ENCODE peak calls at places on chromosomes 6 and 20, in six cellular contexts. Y is BE2C; W is upper lobe of right lung; S is CD8-positive, alpha-beta T cell; H is choroid plexus epithelial cell; V is AG04449. P is an unnamed sample.

GRCh38 chr6:617485-618100 is 39.3 kb downstream of the HUS1B start:
- DNase-seq in S (no peak), Y (no peak), H (no peak), W (no peak), V (no peak), P (no peak)

GRCh38 chr6:78483546-78483945 is 383.8 kb upstream of the IRAK1BP1 start:
- DNase-seq in H (peak; percentile 44), W (no peak), V (no peak), S (no peak), Y (no peak), P (no peak)

GRCh38 chr6:129895692-129896091 is 34.6 kb upstream of the TMEM244 start:
- DNase-seq in H (peak; percentile 31), W (no peak), S (no peak), V (no peak), Y (no peak), P (no peak)

GRCh38 chr20:44594730-44595129 is 12.4 kb downstream of the PKIG start:
- DNase-seq in V (peak; percentile 26), S (no peak), H (peak; percentile 75), Y (no peak), W (no peak), P (no peak)

GRCh38 chr20:9409352-9409751 is 105.0 kb upstream of the LAMP5 start:
- DNase-seq in V (no peak), H (peak; percentile 40), W (no peak), S (no peak), Y (no peak), P (no peak)

GRCh38 chr20:50189681-50190250 is 864 bp upstream of the CEBPB start:
- DNase-seq in S (no peak), Y (no peak), H (peak; percentile 51), V (no peak), W (peak; percentile 90), P (no peak)

GRCh38 chr6:35435075-35435837 is 16.9 kb upstream of the FANCE start:
- DNase-seq in H (no peak), V (no peak), Y (no peak), S (no peak), W (no peak), P (no peak)

GRCh38 chr20:12660918-12661317 is 347.9 kb upstream of the SPTLC3 start:
- DNase-seq in H (peak; percentile 17), V (no peak), Y (peak; percentile 14), S (no peak), W (no peak), P (no peak)

GRCh38 chr6:6005467-6006427 is 978 bp downstream of the NRN1 start:
- DNase-seq in V (no peak), H (no peak), Y (no peak), S (no peak), W (no peak), P (no peak)

GRCh38 chr6:52399511-52400315 is 20.4 kb upstream of the EFHC1 start:
- DNase-seq in W (no peak), S (peak; percentile 66), V (no peak), Y (peak; percentile 59), H (peak; percentile 78), P (no peak)

GRCh38 chr20:676315-676937 is 824 bp upstream of the SCRT2 start:
- DNase-seq in H (no peak), W (no peak), V (no peak), S (no peak), Y (no peak), P (no peak)

GRCh38 chr6:44073612-44074382 is 53.5 kb downstream of the MRPL14 start:
- DNase-seq in S (no peak), W (no peak), V (no peak), H (no peak), Y (peak; percentile 39), P (no peak)

GRCh38 chr6:143123081-143123480 is 62.4 kb downstream of the AIG1 start:
- DNase-seq in H (no peak), W (no peak), V (no peak), Y (no peak), S (no peak), P (no peak)

GRCh38 chr6:54481096-54481495 is 172.9 kb downstream of the TINAG start:
- DNase-seq in S (no peak), H (peak; percentile 13), V (no peak), Y (no peak), W (no peak), P (no peak)

GRCh38 chr20:43507150-43508080 is at the start of gene L3MBTL1:
- DNase-seq in W (peak; percentile 84), S (no peak), Y (peak; percentile 67), H (peak; percentile 42), V (no peak), P (no peak)

GRCh38 chr6:41587223-41587879 is 41.2 kb downstream of the FOXP4 start:
- DNase-seq in Y (peak; percentile 11), W (no peak), S (no peak), H (no peak), V (no peak), P (no peak)

GRCh38 chr20:56827763-56828162 is 198.7 kb downstream of the TFAP2C start:
- DNase-seq in S (no peak), H (no peak), Y (no peak), W (no peak), V (no peak), P (no peak)

GRCh38 chr6:128605961-128606360 is 85.6 kb upstream of the PTPRK start:
- DNase-seq in S (no peak), W (no peak), H (peak; percentile 23), Y (no peak), V (peak; percentile 24), P (peak; percentile 56)

GRCh38 chr6:150320450-150320849 is 48.4 kb upstream of the IYD start:
- DNase-seq in W (no peak), H (peak; percentile 27), Y (no peak), V (no peak), S (no peak), P (peak; percentile 41)

GRCh38 chr20:44070139-44070900 is 116.7 kb downstream of the JPH2 start:
- DNase-seq in W (peak; percentile 29), Y (no peak), H (no peak), S (peak; percentile 75), V (no peak), P (no peak)

GRCh38 chr6:10531513-10531912 is 10.4 kb downstream of the GCNT2 start:
- DNase-seq in H (no peak), W (no peak), Y (no peak), S (no peak), V (no peak), P (no peak)

GRCh38 chr20:434221-434620 is 26.1 kb downstream of the RBCK1 start:
- DNase-seq in Y (no peak), S (no peak), H (no peak), W (no peak), V (no peak), P (no peak)

GRCh38 chr6:44733868-44734267 is 346.4 kb downstream of the CDC5L start:
- DNase-seq in W (no peak), H (no peak), Y (no peak), S (no peak), V (no peak), P (no peak)

GRCh38 chr20:17108896-17109295 is 117.9 kb upstream of the PCSK2 start:
- DNase-seq in W (no peak), H (no peak), S (no peak), Y (no peak), V (no peak), P (no peak)

GRCh38 chr6:37303091-37303620 is 45.2 kb upstream of the TMEM217 start:
- DNase-seq in W (no peak), V (no peak), H (no peak), Y (no peak), S (no peak), P (no peak)

GRCh38 chr6:20208687-20209378 is 3.4 kb downstream of the MBOAT1 start:
- DNase-seq in H (peak; percentile 26), V (no peak), Y (no peak), W (no peak), S (no peak), P (no peak)

GRCh38 chr20:45358282-45359068 is 4.5 kb upstream of the SYS1 start:
- DNase-seq in W (peak; percentile 88), S (no peak), Y (no peak), H (peak; percentile 84), V (no peak), P (no peak)

GRCh38 chr20:31653573-31653972 is 15.9 kb downstream of the COX4I2 start:
- DNase-seq in S (no peak), H (no peak), W (no peak), Y (no peak), V (no peak), P (no peak)

GRCh38 chr20:37194616-37195015 is 15.3 kb upstream of the MROH8 start:
- DNase-seq in S (no peak), Y (peak; percentile 26), V (no peak), H (no peak), W (no peak), P (no peak)

GRCh38 chr6:10837692-10837996 is 695 bp downstream of the MAK start:
- DNase-seq in V (no peak), S (no peak), H (peak; percentile 4), W (no peak), Y (no peak), P (no peak)

GRCh38 chr6:152124432-152125074 is 317.1 kb downstream of the ESR1 start:
- DNase-seq in V (no peak), H (peak; percentile 88), W (no peak), Y (no peak), S (no peak), P (peak; percentile 30)

GRCh38 chr6:135901776-135902524 is 50.4 kb downstream of the PDE7B start:
- DNase-seq in Y (no peak), H (peak; percentile 97), W (no peak), S (no peak), V (no peak), P (peak; percentile 92)
- H3K4me3 ChIP-seq in Y (no peak overlapping the region), H (no peak overlapping the region), W (no peak overlapping the region), S (no peak overlapping the region), V (no peak overlapping the region), P (no peak overlapping the region)

GRCh38 chr20:59101956-59102355 is 59.4 kb upstream of the PRELID3B start:
- DNase-seq in V (no peak), Y (no peak), W (no peak), S (no peak), H (no peak), P (no peak)
- H3K4me3 ChIP-seq in V (no peak overlapping the region), Y (no peak overlapping the region), W (no peak overlapping the region), S (no peak overlapping the region), H (no peak overlapping the region), P (no peak overlapping the region)

DNA sequence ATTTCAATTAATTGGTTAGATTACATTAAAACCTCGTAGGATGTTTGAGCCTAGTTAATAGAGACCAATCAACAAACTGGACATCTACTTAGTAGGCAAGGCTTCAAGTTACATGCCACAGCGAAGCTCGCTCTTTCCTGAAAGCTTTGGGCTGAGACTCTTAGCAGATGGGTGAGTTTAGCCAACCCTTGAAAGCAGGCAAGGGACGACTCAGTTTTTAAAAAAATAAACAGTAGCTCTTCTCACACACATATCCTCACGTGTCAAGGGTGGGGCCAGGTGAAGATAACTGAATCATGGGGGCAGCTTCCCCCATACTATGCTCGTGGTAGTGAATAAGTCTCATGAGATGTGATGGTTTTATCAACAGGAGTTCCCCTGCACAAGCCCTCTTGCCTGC is 775 bp downstream of the MTFR2 start:
- DNase-seq in Y (no peak), H (peak; percentile 39), W (no peak), S (no peak), V (no peak), P (no peak)
- H3K4me3 ChIP-seq in Y (peak overlapping the region; percentile 77), H (peak overlapping the region; percentile 93), W (peak overlapping the region; percentile 79), S (peak overlapping the region; percentile 57), V (peak overlapping the region; percentile 96), P (peak overlapping the region; percentile 84)

DNA sequence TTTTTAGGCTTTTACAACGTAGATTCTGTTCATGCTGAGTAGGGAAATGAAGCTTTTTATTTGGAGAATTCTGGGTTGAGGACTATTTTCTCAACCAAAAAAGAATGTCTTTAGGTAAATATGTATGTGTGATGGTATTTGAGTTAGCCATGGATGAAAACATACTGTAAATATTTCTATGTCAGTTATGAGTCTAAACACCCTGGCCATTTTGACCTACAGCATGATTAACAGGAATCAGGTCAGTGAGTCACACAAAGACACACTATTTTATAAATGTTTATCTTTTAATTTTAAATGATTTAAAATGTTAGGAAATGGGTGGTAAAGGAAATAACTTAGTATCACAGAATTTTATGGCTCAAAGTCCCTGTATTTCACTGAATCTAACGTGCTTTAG is 851.7 kb upstream of the MAP3K7 start:
- DNase-seq in W (no peak), H (peak; percentile 39), S (no peak), V (peak; percentile 19), Y (no peak), P (no peak)
- H3K4me3 ChIP-seq in W (no peak overlapping the region), H (no peak overlapping the region), S (no peak overlapping the region), V (no peak overlapping the region), Y (no peak overlapping the region), P (no peak overlapping the region)

P was measured in skeletal muscle cell.